ENCODE peak calls at places on chromosome 11, in eight cellular contexts. C is esophagus muscularis mucosa, T is stomach, X is Peyer's patch, Q is tibial nerve, Y is sigmoid colon, Z is breast epithelium, W is ovary. I is an unnamed sample.
A peak's percentile ranks its signal among the peaks of the same experiment; 100 is the strongest.

GRCh38 chr11:44516688-44517301 is 48.7 kb upstream of the CD82 start:
- DNase-seq in Y (no peak), X (no peak), Z (no peak), W (no peak), C (no peak), T (no peak), Q (no peak), I (no peak)

GRCh38 chr11:27241316-27242122 is 121.5 kb downstream of the CCDC34 start:
- DNase-seq in Z (no peak), Q (no peak), X (no peak), C (no peak), T (no peak), W (no peak), Y (no peak), I (peak; percentile 69)

GRCh38 chr11:72039108-72039850 is 40.6 kb downstream of the IL18BP start:
- DNase-seq in C (no peak), X (peak; percentile 87), T (peak; percentile 73), W (peak; percentile 71), Y (no peak), Q (no peak), Z (no peak), I (peak; percentile 47)

GRCh38 chr11:45141631-45142030 is 4.8 kb upstream of the PRDM11 start:
- DNase-seq in Y (no peak), Q (no peak), T (no peak), W (no peak), Z (no peak), C (peak; percentile 88), X (no peak), I (no peak)

GRCh38 chr11:118448294-118448693 is 12.0 kb downstream of the KMT2A start:
- DNase-seq in W (no peak), C (no peak), T (no peak), Z (no peak), X (no peak), Q (no peak), Y (no peak), I (no peak)

GRCh38 chr11:17699157-17700114 is 19.9 kb upstream of the MYOD1 start:
- DNase-seq in T (no peak), Z (no peak), W (no peak), Y (no peak), X (no peak), Q (no peak), C (no peak), I (no peak)

GRCh38 chr11:28697920-28698827 is 590.0 kb downstream of the METTL15 start:
- DNase-seq in Z (no peak), T (peak; percentile 62), Q (peak; percentile 54), X (peak; percentile 59), C (no peak), W (peak; percentile 57), Y (no peak), I (peak; percentile 36)

GRCh38 chr11:111428113-111428876 is 49.2 kb upstream of the POU2AF1 start:
- DNase-seq in Q (no peak), Z (no peak), T (no peak), W (no peak), X (no peak), C (no peak), Y (no peak), I (no peak)

GRCh38 chr11:118343981-118344521 is at the start of gene CD3G:
- DNase-seq in W (no peak), Z (no peak), Q (no peak), Y (no peak), X (peak; percentile 77), T (peak; percentile 26), C (peak; percentile 89), I (no peak)

GRCh38 chr11:58493676-58494075 is 14.2 kb downstream of the OR5B21 start:
- DNase-seq in W (no peak), X (no peak), T (no peak), Z (no peak), Q (no peak), C (no peak), Y (no peak), I (no peak)

GRCh38 chr11:1150769-1151365 is 6.9 kb upstream of the MUC5AC start:
- DNase-seq in Q (peak; percentile 25), X (peak; percentile 45), C (no peak), T (peak; percentile 60), W (peak; percentile 8), Z (no peak), Y (no peak), I (no peak)

GRCh38 chr11:125494033-125494364 is 2.1 kb downstream of the FEZ1 start:
- DNase-seq in C (peak; percentile 34), T (no peak), W (no peak), Z (no peak), X (no peak), Y (no peak), Q (no peak), I (peak; percentile 10)

GRCh38 chr11:70628881-70629844 is 230.8 kb downstream of the CTTN start:
- DNase-seq in Y (no peak), Z (peak; percentile 18), W (peak; percentile 40), C (no peak), T (peak; percentile 51), Q (peak; percentile 26), X (peak; percentile 49), I (no peak)

GRCh38 chr11:56491270-56491669 is at the start of gene OR5M8:
- DNase-seq in W (no peak), Y (no peak), Z (no peak), Q (no peak), X (no peak), T (no peak), C (no peak), I (no peak)

GRCh38 chr11:116933961-116934360 is 96.5 kb upstream of the APOA1 start:
- DNase-seq in Q (no peak), Z (no peak), Y (no peak), W (no peak), T (no peak), C (no peak), X (no peak), I (no peak)

GRCh38 chr11:86919557-86920210 is 35.5 kb downstream of the FZD4 start:
- DNase-seq in C (no peak), Y (no peak), Q (peak; percentile 43), W (no peak), Z (no peak), T (no peak), X (no peak), I (peak; percentile 57)

DNA sequence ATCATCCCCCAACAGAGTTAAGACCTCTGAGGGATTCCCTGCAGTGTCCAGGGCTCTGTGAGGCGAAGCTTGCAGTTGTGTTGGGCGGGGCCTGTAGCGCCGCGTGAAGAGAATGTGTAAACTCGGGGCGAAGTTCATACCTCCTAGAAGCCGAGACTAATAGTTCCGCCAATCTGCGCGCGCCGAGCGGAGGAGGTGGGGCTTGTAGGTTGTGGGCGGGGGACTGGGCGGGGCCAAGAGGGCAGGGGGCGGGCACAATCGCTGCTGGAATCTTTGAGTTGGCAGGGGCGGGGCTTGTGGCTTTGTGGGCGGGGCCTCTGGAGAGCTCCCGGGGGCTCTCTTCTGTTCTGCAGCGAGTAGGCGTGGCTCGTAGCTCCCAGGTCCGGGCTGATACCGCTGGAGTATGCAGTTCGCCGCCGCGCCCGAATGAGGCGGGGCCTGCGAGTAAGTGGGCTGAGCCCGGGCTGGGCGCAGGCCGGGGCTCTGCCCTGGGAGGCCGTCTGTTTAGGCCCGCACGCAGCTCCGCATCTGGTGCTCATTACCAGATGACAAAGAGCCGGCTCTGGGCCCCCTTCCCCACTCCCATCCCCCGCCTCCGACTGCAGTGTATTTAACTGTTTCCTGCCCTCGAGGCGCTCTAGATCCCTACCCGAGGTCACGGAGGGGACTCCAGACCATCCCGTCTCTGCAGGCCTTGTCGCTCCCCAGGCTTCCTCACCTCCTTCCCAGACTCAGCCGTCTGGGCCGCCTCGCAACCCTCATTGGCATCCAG is 4.1 kb downstream of the CD248 start:
- DNase-seq in W (peak; percentile 100), C (peak; percentile 100), X (peak; percentile 100), Z (peak; percentile 97), Q (peak; percentile 100), Y (peak; percentile 100), T (peak; percentile 99), I (peak; percentile 100)
- TF ChIP-seq POLR2A in W (peak; percentile 37), C (no peak), X (no peak), Z (no peak), Q (peak; percentile 50), Y (peak; percentile 37), T (no peak), I (no peak)

GRCh38 chr11:5250777-5251176 is 1.1 kb upstream of the HBG1 start:
- DNase-seq in C (no peak), X (no peak), Z (no peak), W (no peak), Q (no peak), T (no peak), Y (no peak), I (no peak)
- TF ChIP-seq POLR2A in C (no peak), X (no peak), Z (no peak), W (no peak), Q (no peak), T (no peak), Y (no peak), I (peak; percentile 35)

GRCh38 chr11:69040581-69041260 is 8.0 kb upstream of the TPCN2 start:
- DNase-seq in Y (no peak), C (no peak), X (no peak), Z (no peak), T (no peak), Q (no peak), W (no peak), I (no peak)
- TF ChIP-seq POLR2A in Y (no peak), C (no peak), X (no peak), Z (no peak), T (no peak), Q (no peak), W (no peak), I (no peak)

GRCh38 chr11:67558084-67558772 is 25.4 kb upstream of the GSTP1 start:
- DNase-seq in C (no peak), T (peak; percentile 53), W (no peak), Z (no peak), Q (no peak), X (peak; percentile 62), Y (no peak), I (no peak)
- TF ChIP-seq POLR2A in C (no peak), T (no peak), W (no peak), Z (no peak), Q (no peak), X (no peak), Y (no peak), I (no peak)

GRCh38 chr11:62054081-62054480 is 69.7 kb upstream of the INCENP start:
- DNase-seq in W (no peak), T (no peak), X (no peak), Z (no peak), Y (peak; percentile 29), C (no peak), Q (no peak), I (no peak)

GRCh38 chr11:62044639-62045121 is 77.2 kb upstream of the FTH1 start:
- DNase-seq in Z (no peak), W (no peak), X (peak; percentile 63), Q (no peak), T (no peak), C (no peak), Y (no peak), I (no peak)

GRCh38 chr11:62050716-62051115 is 73.1 kb upstream of the INCENP start:
- DNase-seq in Q (no peak), T (no peak), X (no peak), Y (no peak), Z (no peak), W (no peak), C (no peak), I (no peak)

DNA sequence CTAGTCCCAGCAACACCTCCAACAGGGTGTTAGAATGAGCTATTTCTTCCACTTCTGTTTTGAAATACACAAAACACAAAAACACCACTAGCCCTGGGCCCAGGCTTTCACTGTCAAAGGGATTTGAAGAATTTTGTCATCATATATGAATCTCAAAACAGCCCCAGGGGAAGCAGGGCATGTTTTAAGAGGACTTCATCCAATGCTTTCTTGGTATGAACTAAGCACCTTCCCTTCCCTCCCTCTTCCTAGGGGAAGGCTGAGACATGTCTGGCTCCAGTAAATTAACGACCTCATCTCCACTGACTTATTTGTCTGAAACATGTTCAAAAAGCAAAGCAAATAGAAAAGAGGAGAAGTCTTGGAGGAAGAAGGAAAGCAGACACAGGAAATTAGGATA is 75.7 kb upstream of the INCENP start:
- DNase-seq in Z (no peak), X (no peak), Y (no peak), W (no peak), Q (no peak), C (no peak), T (no peak), I (no peak)
- TF ChIP-seq POLR2A in Z (no peak), X (no peak), Y (no peak), W (no peak), Q (no peak), C (no peak), T (no peak), I (no peak)

I was measured in erythroblast.